ENCODE peak calls at places on chromosomes 11 and 22, in ten cellular contexts. One of them, this sample, is unnamed.

GRCh38 chr11:90252053-90252452 is 29.2 kb upstream of the CHORDC1 start:
- DNase-seq in spleen: no peak
- DNase-seq in right lobe of liver: no peak
- DNase-seq in heart left ventricle: no peak
- DNase-seq in sigmoid colon: no peak
- DNase-seq in A549: no peak
- DNase-seq in stomach: no peak
- DNase-seq in K562: no peak
- DNase-seq in tibial nerve: no peak
- DNase-seq in esophagus squamous epithelium: no peak
- DNase-seq in this sample: no peak

GRCh38 chr11:33452806-33453205 is 195.6 kb downstream of the HIPK3 start:
- DNase-seq in spleen: no peak
- DNase-seq in right lobe of liver: no peak
- DNase-seq in heart left ventricle: no peak
- DNase-seq in sigmoid colon: no peak
- DNase-seq in A549: peak; percentile 22
- DNase-seq in stomach: no peak
- DNase-seq in K562: no peak
- DNase-seq in tibial nerve: no peak
- DNase-seq in esophagus squamous epithelium: no peak
- DNase-seq in this sample: peak; percentile 57

GRCh38 chr11:78217650-78218541 is 29.2 kb downstream of the USP35 start:
- DNase-seq in spleen: no peak
- DNase-seq in right lobe of liver: no peak
- DNase-seq in heart left ventricle: no peak
- DNase-seq in sigmoid colon: no peak
- DNase-seq in A549: no peak
- DNase-seq in stomach: no peak
- DNase-seq in K562: no peak
- DNase-seq in tibial nerve: no peak
- DNase-seq in esophagus squamous epithelium: no peak
- DNase-seq in this sample: no peak

GRCh38 chr11:31340903-31341572 is 28.5 kb downstream of the DCDC1 start:
- DNase-seq in spleen: no peak
- DNase-seq in right lobe of liver: no peak
- DNase-seq in heart left ventricle: no peak
- DNase-seq in sigmoid colon: no peak
- DNase-seq in A549: peak; percentile 15
- DNase-seq in stomach: no peak
- DNase-seq in K562: peak; percentile 29
- DNase-seq in tibial nerve: no peak
- DNase-seq in esophagus squamous epithelium: no peak
- DNase-seq in this sample: peak; percentile 4

GRCh38 chr11:66022401-66023185 is 3.7 kb downstream of the CATSPER1 start:
- DNase-seq in spleen: peak; percentile 93
- DNase-seq in right lobe of liver: peak; percentile 73
- DNase-seq in heart left ventricle: peak; percentile 59
- DNase-seq in sigmoid colon: peak; percentile 80
- DNase-seq in A549: peak; percentile 82
- DNase-seq in stomach: peak; percentile 83
- DNase-seq in K562: peak; percentile 87
- DNase-seq in tibial nerve: peak; percentile 49
- DNase-seq in esophagus squamous epithelium: no peak
- DNase-seq in this sample: peak; percentile 73

GRCh38 chr11:75389276-75389605 is 10.1 kb upstream of the RPS3 start:
- DNase-seq in spleen: peak; percentile 45
- DNase-seq in right lobe of liver: no peak
- DNase-seq in heart left ventricle: no peak
- DNase-seq in sigmoid colon: peak; percentile 26
- DNase-seq in A549: no peak
- DNase-seq in stomach: no peak
- DNase-seq in K562: no peak
- DNase-seq in tibial nerve: no peak
- DNase-seq in esophagus squamous epithelium: no peak
- DNase-seq in this sample: no peak

GRCh38 chr11:24298126-24298525 is 198.7 kb upstream of the LUZP2 start:
- DNase-seq in spleen: no peak
- DNase-seq in right lobe of liver: no peak
- DNase-seq in heart left ventricle: no peak
- DNase-seq in sigmoid colon: no peak
- DNase-seq in A549: no peak
- DNase-seq in stomach: no peak
- DNase-seq in K562: no peak
- DNase-seq in tibial nerve: no peak
- DNase-seq in esophagus squamous epithelium: no peak
- DNase-seq in this sample: no peak

GRCh38 chr22:27804683-27805297 is 3.2 kb upstream of the MN1 start:
- DNase-seq in spleen: no peak
- DNase-seq in right lobe of liver: peak; percentile 60
- DNase-seq in heart left ventricle: peak; percentile 74
- DNase-seq in sigmoid colon: peak; percentile 88
- DNase-seq in A549: peak; percentile 57
- DNase-seq in stomach: peak; percentile 75
- DNase-seq in K562: peak; percentile 67
- DNase-seq in tibial nerve: peak; percentile 59
- DNase-seq in esophagus squamous epithelium: no peak
- DNase-seq in this sample: peak; percentile 63

GRCh38 chr11:62120466-62120865 is 3.3 kb upstream of the INCENP start:
- DNase-seq in spleen: no peak
- DNase-seq in right lobe of liver: no peak
- DNase-seq in heart left ventricle: no peak
- DNase-seq in sigmoid colon: no peak
- DNase-seq in A549: no peak
- DNase-seq in stomach: no peak
- DNase-seq in K562: no peak
- DNase-seq in tibial nerve: no peak
- DNase-seq in esophagus squamous epithelium: no peak
- DNase-seq in this sample: no peak

GRCh38 chr22:21918466-21919185 is 34.0 kb downstream of the PPM1F start:
- DNase-seq in spleen: no peak
- DNase-seq in right lobe of liver: no peak
- DNase-seq in heart left ventricle: no peak
- DNase-seq in sigmoid colon: no peak
- DNase-seq in A549: no peak
- DNase-seq in stomach: no peak
- DNase-seq in K562: no peak
- DNase-seq in tibial nerve: no peak
- DNase-seq in esophagus squamous epithelium: no peak
- DNase-seq in this sample: no peak

GRCh38 chr22:24950272-24950902 is 2.1 kb upstream of the KIAA1671 start:
- DNase-seq in spleen: no peak
- DNase-seq in right lobe of liver: no peak
- DNase-seq in heart left ventricle: no peak
- DNase-seq in sigmoid colon: no peak
- DNase-seq in A549: no peak
- DNase-seq in stomach: no peak
- DNase-seq in K562: no peak
- DNase-seq in tibial nerve: no peak
- DNase-seq in esophagus squamous epithelium: no peak
- DNase-seq in this sample: no peak

DNA sequence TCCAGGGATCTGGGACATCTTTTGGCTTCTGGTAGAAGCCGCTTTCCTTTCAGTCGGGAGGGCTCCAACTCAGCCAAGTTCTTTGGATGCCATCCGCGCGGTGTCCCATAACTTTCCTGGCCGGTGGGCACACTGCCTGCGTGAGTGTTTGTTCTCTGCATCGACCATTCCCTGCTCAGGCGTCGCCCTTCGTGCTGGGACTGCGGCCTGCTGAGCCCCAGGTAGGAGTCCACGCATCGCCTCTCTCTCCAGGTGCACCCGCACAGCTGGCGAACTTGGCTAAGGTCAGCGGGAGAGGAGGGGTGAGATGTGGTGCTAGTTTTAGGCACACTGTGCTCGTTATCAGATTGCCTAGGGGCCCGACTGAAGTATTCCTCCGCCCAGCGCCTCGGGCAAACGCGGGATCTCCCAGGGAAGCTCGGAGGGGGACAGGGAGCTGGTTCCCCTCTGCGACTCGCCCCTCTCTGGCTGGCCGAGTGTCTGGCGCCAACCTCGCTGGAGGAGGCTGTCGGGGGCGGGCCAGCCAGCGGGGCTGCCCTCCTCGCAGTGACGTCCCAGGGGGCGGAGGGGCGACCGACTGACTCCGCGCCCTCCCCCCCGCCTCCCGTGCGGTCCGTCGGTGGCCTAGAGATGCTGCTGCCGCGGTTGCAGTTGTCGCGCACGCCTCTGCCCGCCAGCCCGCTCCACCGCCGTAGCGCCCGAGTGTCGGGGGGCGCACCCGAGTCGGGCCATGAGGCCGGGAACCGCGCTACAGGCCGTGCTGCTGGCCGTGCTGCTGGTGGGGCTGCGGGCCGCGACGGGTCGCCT is at the start of gene LAYN:
- DNase-seq in spleen: peak; percentile 82
- DNase-seq in right lobe of liver: peak; percentile 51
- DNase-seq in heart left ventricle: peak; percentile 61
- DNase-seq in sigmoid colon: peak; percentile 85
- DNase-seq in A549: no peak
- DNase-seq in stomach: peak; percentile 28
- DNase-seq in K562: no peak
- DNase-seq in tibial nerve: no peak
- DNase-seq in esophagus squamous epithelium: no peak
- DNase-seq in this sample: peak; percentile 55
- TF ChIP-seq POLR2A in spleen: no peak
- TF ChIP-seq POLR2A in right lobe of liver: no peak
- TF ChIP-seq POLR2A in heart left ventricle: peak; percentile 31
- TF ChIP-seq POLR2A in sigmoid colon: peak; percentile 50
- TF ChIP-seq POLR2A in A549: no peak
- TF ChIP-seq POLR2A in stomach: no peak
- TF ChIP-seq POLR2A in K562: no peak
- TF ChIP-seq POLR2A in tibial nerve: no peak
- TF ChIP-seq POLR2A in esophagus squamous epithelium: peak; percentile 51
- TF ChIP-seq POLR2A in this sample: peak; percentile 50

GRCh38 chr11:114439229-114440120 is at the start of gene REXO2:
- DNase-seq in spleen: peak; percentile 98
- DNase-seq in right lobe of liver: peak; percentile 97
- DNase-seq in heart left ventricle: peak; percentile 97
- DNase-seq in sigmoid colon: peak; percentile 98
- DNase-seq in A549: peak; percentile 80
- DNase-seq in stomach: peak; percentile 97
- DNase-seq in K562: peak; percentile 93
- DNase-seq in tibial nerve: peak; percentile 91
- DNase-seq in esophagus squamous epithelium: peak; percentile 81
- DNase-seq in this sample: peak; percentile 69

GRCh38 chr11:114441921-114442320 is 2.7 kb downstream of the REXO2 start:
- DNase-seq in spleen: no peak
- DNase-seq in right lobe of liver: no peak
- DNase-seq in heart left ventricle: no peak
- DNase-seq in sigmoid colon: no peak
- DNase-seq in A549: no peak
- DNase-seq in stomach: no peak
- DNase-seq in K562: no peak
- DNase-seq in tibial nerve: no peak
- DNase-seq in esophagus squamous epithelium: no peak
- DNase-seq in this sample: no peak

GRCh38 chr11:114440971-114441810 is 1.9 kb downstream of the REXO2 start:
- DNase-seq in spleen: no peak
- DNase-seq in right lobe of liver: no peak
- DNase-seq in heart left ventricle: no peak
- DNase-seq in sigmoid colon: no peak
- DNase-seq in A549: no peak
- DNase-seq in stomach: no peak
- DNase-seq in K562: peak; percentile 15
- DNase-seq in tibial nerve: no peak
- DNase-seq in esophagus squamous epithelium: no peak
- DNase-seq in this sample: no peak

GRCh38 chr11:114440121-114440860 is 1.0 kb downstream of the REXO2 start:
- DNase-seq in spleen: no peak
- DNase-seq in right lobe of liver: no peak
- DNase-seq in heart left ventricle: no peak
- DNase-seq in sigmoid colon: no peak
- DNase-seq in A549: no peak
- DNase-seq in stomach: no peak
- DNase-seq in K562: no peak
- DNase-seq in tibial nerve: no peak
- DNase-seq in esophagus squamous epithelium: no peak
- DNase-seq in this sample: no peak

GRCh38 chr11:114438303-114438702 is 964 bp upstream of the REXO2 start:
- DNase-seq in spleen: no peak
- DNase-seq in right lobe of liver: no peak
- DNase-seq in heart left ventricle: no peak
- DNase-seq in sigmoid colon: no peak
- DNase-seq in A549: no peak
- DNase-seq in stomach: no peak
- DNase-seq in K562: no peak
- DNase-seq in tibial nerve: no peak
- DNase-seq in esophagus squamous epithelium: no peak
- DNase-seq in this sample: no peak
- TF ChIP-seq POLR2A in spleen: no peak
- TF ChIP-seq POLR2A in right lobe of liver: no peak
- TF ChIP-seq POLR2A in heart left ventricle: no peak
- TF ChIP-seq POLR2A in sigmoid colon: no peak
- TF ChIP-seq POLR2A in A549: no peak
- TF ChIP-seq POLR2A in stomach: no peak
- TF ChIP-seq POLR2A in K562: no peak
- TF ChIP-seq POLR2A in tibial nerve: no peak
- TF ChIP-seq POLR2A in esophagus squamous epithelium: no peak
- TF ChIP-seq POLR2A in this sample: no peak

DNA sequence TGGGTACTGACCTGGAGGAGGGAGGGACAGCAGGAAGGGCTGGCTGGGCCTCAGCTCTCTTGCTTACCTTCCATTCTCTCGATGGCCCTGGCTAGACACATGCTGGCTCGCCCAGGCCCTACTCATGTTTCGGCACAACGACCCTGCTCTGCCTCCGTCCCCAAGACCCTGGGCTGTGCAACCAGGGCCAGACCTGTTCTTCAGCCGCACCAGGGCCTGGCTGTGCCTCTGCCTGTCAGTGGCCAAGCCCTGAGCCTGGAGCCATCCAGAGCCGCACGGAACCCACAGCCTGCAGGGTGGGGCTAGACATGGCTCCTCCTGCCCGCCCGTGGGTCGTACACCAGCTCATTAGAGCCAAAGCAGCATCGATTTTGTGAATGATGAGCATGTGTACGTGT is 47.5 kb downstream of the RTN4R start:
- DNase-seq in spleen: no peak
- DNase-seq in right lobe of liver: no peak
- DNase-seq in heart left ventricle: no peak
- DNase-seq in sigmoid colon: no peak
- DNase-seq in A549: no peak
- DNase-seq in stomach: no peak
- DNase-seq in K562: no peak
- DNase-seq in tibial nerve: no peak
- DNase-seq in esophagus squamous epithelium: no peak
- DNase-seq in this sample: no peak
- TF ChIP-seq POLR2A in spleen: no peak
- TF ChIP-seq POLR2A in right lobe of liver: no peak
- TF ChIP-seq POLR2A in heart left ventricle: no peak
- TF ChIP-seq POLR2A in sigmoid colon: no peak
- TF ChIP-seq POLR2A in A549: no peak
- TF ChIP-seq POLR2A in stomach: no peak
- TF ChIP-seq POLR2A in K562: no peak
- TF ChIP-seq POLR2A in tibial nerve: no peak
- TF ChIP-seq POLR2A in esophagus squamous epithelium: no peak
- TF ChIP-seq POLR2A in this sample: no peak

DNA sequence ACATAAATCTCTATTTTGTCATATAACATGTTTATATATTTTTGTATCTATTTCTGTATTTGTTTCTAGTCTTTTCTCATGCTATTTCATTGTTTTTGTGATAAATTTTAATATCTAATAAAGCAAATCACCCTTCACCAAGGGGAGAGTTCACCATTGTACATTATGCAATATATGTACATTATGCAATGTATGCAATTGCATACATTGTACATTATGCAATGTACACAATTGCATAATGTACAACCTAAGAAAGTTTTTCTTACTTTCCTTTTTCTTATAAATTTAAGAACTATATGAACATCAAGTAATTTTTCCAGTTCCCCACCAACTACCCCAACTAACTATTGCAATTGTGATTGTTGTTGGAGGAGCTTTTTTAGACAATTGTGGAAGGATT is 44.1 kb upstream of the GLYATL2 start:
- DNase-seq in spleen: no peak
- DNase-seq in right lobe of liver: no peak
- DNase-seq in heart left ventricle: no peak
- DNase-seq in sigmoid colon: no peak
- DNase-seq in A549: no peak
- DNase-seq in stomach: no peak
- DNase-seq in K562: no peak
- DNase-seq in tibial nerve: no peak
- DNase-seq in esophagus squamous epithelium: no peak
- DNase-seq in this sample: no peak
- TF ChIP-seq POLR2A in spleen: no peak
- TF ChIP-seq POLR2A in right lobe of liver: no peak
- TF ChIP-seq POLR2A in heart left ventricle: no peak
- TF ChIP-seq POLR2A in sigmoid colon: no peak
- TF ChIP-seq POLR2A in A549: no peak
- TF ChIP-seq POLR2A in stomach: no peak
- TF ChIP-seq POLR2A in K562: no peak
- TF ChIP-seq POLR2A in tibial nerve: no peak
- TF ChIP-seq POLR2A in esophagus squamous epithelium: no peak
- TF ChIP-seq POLR2A in this sample: no peak